ENCODE peak calls at places on chromosome 1, in ten cellular contexts. R is activated CD8-positive, alpha-beta memory T cell treated with anti-CD3 and anti-CD28 coated beads for 48 hours; J is activated naive CD4-positive, alpha-beta T cell treated with anti-CD3 and anti-CD28 coated beads for 36 hours; Z is HEK293T; N is SK-N-SH; M is uterus; F is cardiac muscle cell; T is fibroblast of pulmonary artery; K is activated CD4-positive, alpha-beta T cell treated with anti-CD3 and anti-CD28 coated beads, Interleukin-2, amount 50 U/mL, for 4 hours; H is nephron progenitor cell. E is an unnamed sample.

GRCh38 chr1:237851209-237851845 is 39.4 kb downstream of the ZP4 start:
- DNase-seq in R (no peak), J (peak), Z (peak), N (peak), M (no peak), F (peak), T (peak), K (no peak), H (peak), E (no peak)

GRCh38 chr1:9838946-9839345 is 15.2 kb upstream of the CLSTN1 start:
- DNase-seq in R (no peak), J (no peak), Z (no peak), N (no peak), M (no peak), F (no peak), T (no peak), K (no peak), H (no peak), E (no peak)

GRCh38 chr1:152951711-152952110 is 4.7 kb downstream of the SPRR5 start:
- DNase-seq in R (no peak), J (no peak), Z (no peak), N (no peak), M (no peak), F (no peak), T (no peak), K (no peak), H (no peak), E (no peak)

GRCh38 chr1:194512361-194512760 is 1325.9 kb upstream of the B3GALT2 start:
- DNase-seq in R (no peak), J (no peak), Z (no peak), N (no peak), M (no peak), F (no peak), T (no peak), K (no peak), H (no peak), E (no peak)

GRCh38 chr1:89065077-89065868 is at the start of gene GBP1:
- DNase-seq in R (no peak), J (no peak), Z (no peak), N (no peak), M (peak), F (peak), T (peak), K (no peak), H (no peak), E (no peak)

GRCh38 chr1:23528245-23528978 is 2.6 kb downstream of the E2F2 start:
- DNase-seq in R (peak), J (peak), Z (peak), N (peak), M (peak), F (peak), T (peak), K (peak), H (no peak), E (peak)

GRCh38 chr1:207088731-207089626 is at the start of gene C4BPB:
- DNase-seq in R (no peak), J (peak), Z (no peak), N (no peak), M (no peak), F (peak), T (no peak), K (no peak), H (no peak), E (no peak)

GRCh38 chr1:40389871-40390560 is 16.5 kb downstream of the SMAP2 start:
- DNase-seq in R (no peak), J (no peak), Z (no peak), N (no peak), M (peak), F (peak), T (peak), K (no peak), H (no peak), E (no peak)

GRCh38 chr1:173253046-173253445 is 45.9 kb upstream of the TNFSF4 start:
- DNase-seq in R (no peak), J (no peak), Z (no peak), N (no peak), M (no peak), F (peak), T (peak), K (no peak), H (no peak), E (no peak)

GRCh38 chr1:175373786-175374623 is 181.4 kb upstream of the KIAA0040 start:
- DNase-seq in R (no peak), J (peak), Z (peak), N (peak), M (no peak), F (peak), T (peak), K (no peak), H (peak), E (no peak)

GRCh38 chr1:161072751-161073449 is 3.2 kb upstream of the ARHGAP30 start:
- DNase-seq in R (no peak), J (no peak), Z (no peak), N (no peak), M (no peak), F (no peak), T (no peak), K (no peak), H (no peak), E (no peak)

GRCh38 chr1:35290452-35290851 is 21.9 kb downstream of the ZMYM4 start:
- DNase-seq in R (no peak), J (no peak), Z (no peak), N (no peak), M (no peak), F (no peak), T (no peak), K (no peak), H (no peak), E (no peak)

GRCh38 chr1:15046487-15047165 is 106.9 kb upstream of the TMEM51 start:
- DNase-seq in R (peak), J (peak), Z (peak), N (peak), M (peak), F (peak), T (peak), K (peak), H (peak), E (peak)

GRCh38 chr1:222443566-222443965 is 104.3 kb downstream of the HHIPL2 start:
- DNase-seq in R (no peak), J (no peak), Z (no peak), N (no peak), M (no peak), F (no peak), T (no peak), K (no peak), H (no peak), E (no peak)

GRCh38 chr1:243979396-243979795 is 71.7 kb upstream of the ZBTB18 start:
- DNase-seq in R (no peak), J (no peak), Z (no peak), N (peak), M (no peak), F (no peak), T (no peak), K (no peak), H (no peak), E (no peak)

GRCh38 chr1:43171312-43171875 is 696 bp downstream of the EBNA1BP2 start:
- DNase-seq in R (no peak), J (no peak), Z (peak), N (no peak), M (no peak), F (peak), T (peak), K (no peak), H (no peak), E (no peak)

GRCh38 chr1:54016343-54017282 is 1.4 kb downstream of the LDLRAD1 start:
- DNase-seq in R (no peak), J (no peak), Z (no peak), N (peak), M (no peak), F (peak), T (peak), K (no peak), H (no peak), E (no peak)